ENCODE peak calls at places on chromosomes 16 and 17, in ten cellular contexts. X is transverse colon; Z is mammary epithelial cell; M is naive thymus-derived CD4-positive, alpha-beta T cell; H is AG04450; O is adrenal gland; J is Panc1; S is Karpas-422; Q is H9; R is HCT116. P is an unnamed sample.

GRCh38 chr16:75506567-75506966 is 11.3 kb upstream of the CHST6 start:
- DNase-seq in X (peak), Z (peak), M (no peak), H (no peak), O (no peak), J (no peak), S (no peak), Q (no peak), R (peak), P (peak)

GRCh38 chr16:907819-908218 is 63.0 kb downstream of the LMF1 start:
- DNase-seq in X (no peak), Z (no peak), M (no peak), H (no peak), O (no peak), J (no peak), S (no peak), Q (no peak), R (no peak), P (no peak)

GRCh38 chr16:86739808-86740207 is 161.5 kb downstream of the FOXL1 start:
- DNase-seq in X (no peak), Z (no peak), M (no peak), H (no peak), O (no peak), J (no peak), S (no peak), Q (no peak), R (no peak), P (no peak)

GRCh38 chr16:2784536-2785100 is 2.7 kb downstream of the PRSS33 start:
- DNase-seq in X (peak), Z (no peak), M (no peak), H (no peak), O (no peak), J (no peak), S (no peak), Q (peak), R (no peak), P (no peak)

GRCh38 chr16:48432136-48432535 is 46.9 kb upstream of the SIAH1 start:
- DNase-seq in X (peak), Z (no peak), M (no peak), H (no peak), O (no peak), J (no peak), S (peak), Q (no peak), R (no peak), P (no peak)

GRCh38 chr16:50742521-50743150 is 750 bp downstream of the CYLD start:
- DNase-seq in X (peak), Z (peak), M (peak), H (no peak), O (peak), J (no peak), S (peak), Q (no peak), R (no peak), P (no peak)

GRCh38 chr17:38353084-38353604 is 1.5 kb downstream of the SOCS7 start:
- DNase-seq in X (no peak), Z (no peak), M (no peak), H (no peak), O (no peak), J (no peak), S (peak), Q (no peak), R (no peak), P (no peak)

GRCh38 chr16:27759301-27759871 is 209.4 kb downstream of the KATNIP start:
- DNase-seq in X (no peak), Z (peak), M (no peak), H (no peak), O (no peak), J (no peak), S (no peak), Q (no peak), R (no peak), P (no peak)

GRCh38 chr17:50927287-50927686 is 61.1 kb upstream of the TOB1 start:
- DNase-seq in X (no peak), Z (no peak), M (no peak), H (no peak), O (no peak), J (no peak), S (no peak), Q (no peak), R (no peak), P (no peak)

GRCh38 chr17:80025140-80025539 is 10.5 kb downstream of the TBC1D16 start:
- DNase-seq in X (peak), Z (no peak), M (no peak), H (no peak), O (no peak), J (no peak), S (no peak), Q (peak), R (no peak), P (peak)

DNA sequence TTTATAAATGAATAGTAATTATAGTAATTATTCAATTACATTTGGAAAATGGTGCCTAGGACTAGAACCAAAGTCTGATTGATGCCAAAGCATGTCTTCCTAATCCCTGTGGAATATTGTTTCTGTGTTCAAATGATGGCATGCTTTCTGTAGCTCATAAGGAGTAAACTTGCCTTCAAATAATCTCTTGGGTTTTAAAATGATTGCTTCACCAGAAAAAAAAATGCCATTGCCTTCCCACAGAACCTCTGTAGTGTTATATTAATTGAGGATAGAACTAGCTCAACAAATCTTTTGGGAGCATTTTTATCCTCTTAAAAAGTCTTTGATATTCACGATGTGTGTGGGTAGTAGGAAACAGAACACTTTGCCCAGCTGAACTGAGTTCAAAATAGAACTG is 7.7 kb upstream of the TMEM100 start:
- DNase-seq in X (no peak), Z (no peak), M (no peak), H (no peak), O (no peak), J (no peak), S (no peak), Q (no peak), R (no peak), P (no peak)
- H3K27ac ChIP-seq in X (peak), Z (no peak), M (no peak), H (no peak), O (no peak), J (no peak), S (no peak), Q (no peak), R (no peak), P (no peak)

GRCh38 chr17:4501295-4501949 is 2.7 kb downstream of the SPNS2 start:
- DNase-seq in X (no peak), Z (no peak), M (no peak), H (no peak), O (no peak), J (no peak), S (no peak), Q (no peak), R (no peak), P (no peak)

GRCh38 chr17:4500188-4500565 is 1.5 kb downstream of the SPNS2 start:
- DNase-seq in X (no peak), Z (no peak), M (no peak), H (no peak), O (no peak), J (no peak), S (no peak), Q (no peak), R (no peak), P (no peak)

GRCh38 chr17:4497101-4497824 is 1.4 kb upstream of the SPNS2 start:
- DNase-seq in X (no peak), Z (peak), M (no peak), H (no peak), O (no peak), J (no peak), S (no peak), Q (no peak), R (no peak), P (no peak)

GRCh38 chr17:4499431-4500187 is 928 bp downstream of the SPNS2 start:
- DNase-seq in X (no peak), Z (no peak), M (no peak), H (no peak), O (no peak), J (no peak), S (no peak), Q (peak), R (no peak), P (no peak)

DNA sequence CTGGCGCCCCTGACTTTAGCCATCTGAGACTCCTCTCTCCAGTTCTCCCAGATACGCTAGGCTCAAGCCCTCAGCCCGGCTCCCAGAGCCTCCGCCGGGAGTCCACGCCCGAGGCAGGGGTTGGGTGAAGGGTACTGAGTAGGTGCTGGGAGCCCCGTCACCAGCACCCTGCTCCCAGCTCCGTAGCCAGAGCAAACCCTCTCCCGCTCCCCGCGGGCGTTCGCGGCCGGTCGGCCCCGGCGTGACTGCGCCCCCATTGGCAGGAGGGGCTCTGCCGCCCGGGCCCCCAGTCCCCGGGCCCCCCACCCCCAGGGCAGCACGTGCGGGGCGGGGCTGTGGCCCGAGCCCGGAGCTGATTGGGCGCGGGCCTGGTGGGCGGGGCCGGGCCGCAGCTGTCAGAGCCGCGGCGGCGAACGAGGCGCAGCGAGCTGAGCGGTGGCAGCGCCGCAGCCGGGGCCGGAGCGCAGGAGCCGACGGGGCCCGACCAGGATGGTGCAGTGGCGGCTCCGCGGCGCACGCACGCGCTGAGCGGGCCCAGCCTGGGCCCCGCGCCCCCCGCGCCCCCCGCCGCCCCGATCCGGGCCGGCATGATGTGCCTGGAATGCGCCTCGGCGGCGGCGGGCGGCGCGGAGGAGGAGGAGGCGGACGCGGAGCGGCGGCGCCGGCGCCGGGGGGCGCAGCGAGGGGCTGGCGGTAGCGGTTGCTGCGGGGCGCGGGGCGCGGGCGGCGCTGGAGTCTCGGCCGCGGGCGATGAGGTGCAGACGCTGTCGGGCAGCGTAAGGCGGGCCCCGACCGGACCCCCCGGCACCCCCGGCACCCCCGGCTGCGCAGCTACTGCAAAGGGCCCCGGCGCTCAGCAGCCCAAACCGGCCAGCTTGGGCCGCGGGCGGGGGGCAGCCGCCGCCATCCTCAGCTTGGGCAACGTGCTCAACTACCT is at the start of gene SPNS2:
- DNase-seq in X (peak), Z (peak), M (peak), H (no peak), O (peak), J (no peak), S (peak), Q (peak), R (no peak), P (no peak)
- H3K27ac ChIP-seq in X (peak), Z (no peak), M (no peak), H (no peak), O (no peak), J (no peak), S (no peak), Q (no peak), R (no peak), P (peak)

GRCh38 chr17:68768804-68769203 is 167.6 kb upstream of the FAM20A start:
- DNase-seq in X (no peak), Z (no peak), M (no peak), H (no peak), O (no peak), J (no peak), S (no peak), Q (no peak), R (no peak), P (no peak)

GRCh38 chr17:68776451-68776850 is 175.3 kb upstream of the FAM20A start:
- DNase-seq in X (no peak), Z (no peak), M (no peak), H (no peak), O (no peak), J (no peak), S (no peak), Q (no peak), R (no peak), P (no peak)

GRCh38 chr17:68775338-68775737 is 174.2 kb upstream of the FAM20A start:
- DNase-seq in X (no peak), Z (no peak), M (no peak), H (no peak), O (no peak), J (no peak), S (no peak), Q (no peak), R (no peak), P (no peak)

GRCh38 chr17:68775969-68776368 is 174.8 kb upstream of the FAM20A start:
- DNase-seq in X (no peak), Z (no peak), M (no peak), H (no peak), O (no peak), J (no peak), S (no peak), Q (no peak), R (no peak), P (no peak)

DNA sequence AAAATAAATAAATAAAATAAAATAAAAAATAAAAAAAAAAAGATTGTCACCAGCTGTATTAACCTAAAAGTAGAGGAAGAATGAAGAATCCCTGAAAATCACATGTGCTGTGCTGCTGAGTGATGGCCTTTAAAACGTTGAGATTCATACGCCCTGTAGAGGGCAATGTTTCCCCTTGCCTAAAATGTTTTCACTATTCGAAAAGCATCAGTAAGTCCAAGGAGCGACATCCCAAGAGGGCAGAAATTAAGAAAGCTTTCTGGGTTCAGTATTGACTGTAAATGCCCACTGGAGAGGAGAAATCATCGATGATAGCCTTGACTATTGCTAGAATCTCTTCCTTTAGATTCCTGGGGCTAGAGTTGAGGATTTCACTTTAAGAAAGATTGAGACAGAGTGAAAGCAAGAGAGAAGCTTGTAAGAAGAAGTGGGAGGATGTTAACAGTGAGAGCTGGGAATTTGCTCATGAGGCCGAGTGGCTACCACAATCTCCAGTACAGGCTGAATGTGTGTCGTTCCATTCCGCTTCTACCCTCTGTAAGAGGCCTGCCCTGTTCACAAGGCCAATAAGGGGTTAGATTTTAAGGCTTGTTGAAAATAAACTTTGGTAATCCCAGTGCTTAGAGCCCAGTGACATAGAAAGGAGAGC is 170.8 kb upstream of the FAM20A start:
- DNase-seq in X (no peak), Z (peak), M (no peak), H (peak), O (no peak), J (no peak), S (peak), Q (no peak), R (peak), P (no peak)
- H3K27ac ChIP-seq in X (peak), Z (no peak), M (no peak), H (no peak), O (no peak), J (no peak), S (no peak), Q (no peak), R (no peak), P (no peak)

GRCh38 chr17:75353176-75353575 is 52.3 kb downstream of the GRB2 start:
- DNase-seq in X (no peak), Z (no peak), M (no peak), H (no peak), O (no peak), J (no peak), S (no peak), Q (no peak), R (no peak), P (no peak)
- H3K27ac ChIP-seq in X (no peak), Z (no peak), M (no peak), H (no peak), O (no peak), J (no peak), S (no peak), Q (no peak), R (no peak), P (no peak)

DNA sequence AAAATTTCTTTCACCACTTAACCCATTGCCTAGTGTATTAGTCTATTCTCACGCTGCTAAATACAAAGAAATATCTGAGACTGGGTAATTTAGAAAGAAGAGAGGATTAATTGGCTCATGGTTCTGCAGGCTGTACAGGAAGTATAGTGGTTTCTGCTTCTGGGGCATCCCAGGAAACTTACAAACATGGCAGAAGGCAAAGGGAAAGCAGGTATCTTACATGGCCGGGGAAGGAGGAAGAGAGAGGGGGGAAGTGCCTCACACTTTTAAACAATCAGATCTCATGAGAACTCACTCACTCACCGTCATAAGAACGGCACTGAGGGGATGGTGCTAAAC is 931.4 kb upstream of the SOX9 start:
- DNase-seq in X (no peak), Z (no peak), M (no peak), H (no peak), O (no peak), J (no peak), S (no peak), Q (no peak), R (no peak), P (no peak)
- H3K27ac ChIP-seq in X (no peak), Z (peak), M (no peak), H (peak), O (no peak), J (no peak), S (no peak), Q (no peak), R (peak), P (peak)

GRCh38 chr17:36188891-36189306 is 7.7 kb downstream of the CCL3L1 start:
- DNase-seq in X (peak), Z (no peak), M (no peak), H (no peak), O (no peak), J (no peak), S (peak), Q (no peak), R (no peak), P (no peak)
- H3K27ac ChIP-seq in X (peak), Z (no peak), M (no peak), H (no peak), O (no peak), J (no peak), S (no peak), Q (no peak), R (no peak), P (no peak)

GRCh38 chr17:82705756-82706155 is 7.3 kb upstream of the RAB40B start:
- DNase-seq in X (no peak), Z (no peak), M (no peak), H (no peak), O (no peak), J (no peak), S (no peak), Q (no peak), R (no peak), P (no peak)

GRCh38 chr17:82710499-82711232 is 5.8 kb upstream of the FN3KRP start:
- DNase-seq in X (no peak), Z (no peak), M (no peak), H (no peak), O (no peak), J (no peak), S (no peak), Q (peak), R (no peak), P (no peak)

GRCh38 chr17:82713015-82713723 is 3.3 kb upstream of the FN3KRP start:
- DNase-seq in X (no peak), Z (no peak), M (no peak), H (no peak), O (peak), J (no peak), S (no peak), Q (no peak), R (no peak), P (no peak)

GRCh38 chr17:82709676-82710498 is 6.6 kb upstream of the FN3KRP start:
- DNase-seq in X (no peak), Z (no peak), M (no peak), H (no peak), O (no peak), J (no peak), S (no peak), Q (no peak), R (no peak), P (no peak)

GRCh38 chr17:82709024-82709675 is 7.4 kb upstream of the FN3KRP start:
- DNase-seq in X (no peak), Z (no peak), M (no peak), H (no peak), O (peak), J (no peak), S (peak), Q (no peak), R (no peak), P (no peak)
- H3K27ac ChIP-seq in X (no peak), Z (no peak), M (no peak), H (no peak), O (no peak), J (no peak), S (no peak), Q (no peak), R (no peak), P (no peak)

DNA sequence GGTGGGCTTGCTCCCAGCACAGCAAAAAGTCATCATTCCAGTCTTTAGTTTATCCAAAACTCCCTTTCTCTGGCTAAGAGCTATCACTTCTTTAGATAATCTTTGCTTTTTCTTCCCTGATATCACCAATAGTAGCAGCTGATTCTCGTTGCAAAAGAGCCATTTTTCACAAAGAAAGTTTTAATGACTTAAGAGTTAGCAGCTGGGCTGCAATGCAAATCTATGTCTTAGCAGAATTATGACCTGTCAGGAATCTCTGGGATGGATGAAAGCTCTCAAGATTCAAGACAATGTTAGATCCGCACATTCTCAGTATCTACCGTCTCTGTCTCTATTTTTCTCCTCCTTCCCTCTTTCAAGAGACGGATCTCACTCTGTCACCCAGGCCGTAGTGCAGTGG is 53.7 kb downstream of the NXN start:
- DNase-seq in X (no peak), Z (no peak), M (no peak), H (no peak), O (no peak), J (no peak), S (no peak), Q (no peak), R (no peak), P (no peak)
- H3K27ac ChIP-seq in X (no peak), Z (peak), M (no peak), H (no peak), O (no peak), J (peak), S (no peak), Q (no peak), R (no peak), P (peak)